ENCODE peak calls at places on chromosomes 2 and 18, in five cellular contexts. One of them, this sample, is unnamed.

GRCh38 chr2:48607307-48608014 is 10.2 kb upstream of the GTF2A1L start:
- DNase-seq in spleen: no peak
- DNase-seq in head of caudate nucleus: peak
- DNase-seq in dermis blood vessel endothelial cell: no peak
- DNase-seq in stimulated activated CD8-positive, alpha-beta memory T cell treated with anti-CD3 and anti-CD28 coated beads, Interleukin-2, amount 100 ng/mL, for 1 hour: no peak
- DNase-seq in this sample: no peak

GRCh38 chr2:118738106-118738505 is 109.3 kb downstream of the EN1 start:
- DNase-seq in stimulated activated CD8-positive, alpha-beta memory T cell treated with anti-CD3 and anti-CD28 coated beads, Interleukin-2, amount 100 ng/mL, for 1 hour: no peak
- DNase-seq in spleen: no peak
- DNase-seq in head of caudate nucleus: no peak
- DNase-seq in dermis blood vessel endothelial cell: no peak
- DNase-seq in this sample: no peak

GRCh38 chr2:73746015-73746876 is 9.1 kb upstream of the TPRKB start:
- DNase-seq in spleen: peak
- DNase-seq in head of caudate nucleus: no peak
- DNase-seq in stimulated activated CD8-positive, alpha-beta memory T cell treated with anti-CD3 and anti-CD28 coated beads, Interleukin-2, amount 100 ng/mL, for 1 hour: no peak
- DNase-seq in dermis blood vessel endothelial cell: peak
- DNase-seq in this sample: peak

GRCh38 chr18:22613788-22614187 is 196.1 kb upstream of the CTAGE1 start:
- DNase-seq in head of caudate nucleus: no peak
- DNase-seq in stimulated activated CD8-positive, alpha-beta memory T cell treated with anti-CD3 and anti-CD28 coated beads, Interleukin-2, amount 100 ng/mL, for 1 hour: no peak
- DNase-seq in dermis blood vessel endothelial cell: no peak
- DNase-seq in spleen: no peak
- DNase-seq in this sample: no peak

GRCh38 chr18:80126797-80127196 is 17.7 kb downstream of the ADNP2 start:
- DNase-seq in spleen: no peak
- DNase-seq in dermis blood vessel endothelial cell: no peak
- DNase-seq in stimulated activated CD8-positive, alpha-beta memory T cell treated with anti-CD3 and anti-CD28 coated beads, Interleukin-2, amount 100 ng/mL, for 1 hour: no peak
- DNase-seq in head of caudate nucleus: no peak
- DNase-seq in this sample: no peak

GRCh38 chr2:238499731-238500570 is 73.2 kb downstream of the ASB1 start:
- DNase-seq in head of caudate nucleus: no peak
- DNase-seq in spleen: peak
- DNase-seq in dermis blood vessel endothelial cell: no peak
- DNase-seq in stimulated activated CD8-positive, alpha-beta memory T cell treated with anti-CD3 and anti-CD28 coated beads, Interleukin-2, amount 100 ng/mL, for 1 hour: no peak
- DNase-seq in this sample: no peak

GRCh38 chr2:202178342-202178958 is 59.9 kb downstream of the SUMO1 start:
- DNase-seq in stimulated activated CD8-positive, alpha-beta memory T cell treated with anti-CD3 and anti-CD28 coated beads, Interleukin-2, amount 100 ng/mL, for 1 hour: no peak
- DNase-seq in head of caudate nucleus: no peak
- DNase-seq in spleen: no peak
- DNase-seq in dermis blood vessel endothelial cell: peak
- DNase-seq in this sample: peak

GRCh38 chr2:31275976-31276375 is 42.0 kb downstream of the EHD3 start:
- DNase-seq in spleen: no peak
- DNase-seq in dermis blood vessel endothelial cell: no peak
- DNase-seq in stimulated activated CD8-positive, alpha-beta memory T cell treated with anti-CD3 and anti-CD28 coated beads, Interleukin-2, amount 100 ng/mL, for 1 hour: no peak
- DNase-seq in head of caudate nucleus: no peak
- DNase-seq in this sample: no peak

GRCh38 chr2:218040883-218041282 is 28.2 kb upstream of the RUFY4 start:
- DNase-seq in dermis blood vessel endothelial cell: no peak
- DNase-seq in head of caudate nucleus: no peak
- DNase-seq in stimulated activated CD8-positive, alpha-beta memory T cell treated with anti-CD3 and anti-CD28 coated beads, Interleukin-2, amount 100 ng/mL, for 1 hour: no peak
- DNase-seq in spleen: no peak
- DNase-seq in this sample: no peak

GRCh38 chr2:37011126-37011525 is 44.8 kb upstream of the STRN start:
- DNase-seq in dermis blood vessel endothelial cell: no peak
- DNase-seq in head of caudate nucleus: no peak
- DNase-seq in spleen: no peak
- DNase-seq in stimulated activated CD8-positive, alpha-beta memory T cell treated with anti-CD3 and anti-CD28 coated beads, Interleukin-2, amount 100 ng/mL, for 1 hour: no peak
- DNase-seq in this sample: no peak

GRCh38 chr2:43759195-43759594 is 14.6 kb upstream of the DYNC2LI1 start:
- DNase-seq in head of caudate nucleus: no peak
- DNase-seq in dermis blood vessel endothelial cell: peak
- DNase-seq in spleen: no peak
- DNase-seq in stimulated activated CD8-positive, alpha-beta memory T cell treated with anti-CD3 and anti-CD28 coated beads, Interleukin-2, amount 100 ng/mL, for 1 hour: no peak
- DNase-seq in this sample: no peak

GRCh38 chr2:207528980-207529329 is 807 bp upstream of the CREB1 start:
- DNase-seq in spleen: no peak
- DNase-seq in head of caudate nucleus: no peak
- DNase-seq in dermis blood vessel endothelial cell: peak
- DNase-seq in stimulated activated CD8-positive, alpha-beta memory T cell treated with anti-CD3 and anti-CD28 coated beads, Interleukin-2, amount 100 ng/mL, for 1 hour: peak
- DNase-seq in this sample: no peak

GRCh38 chr2:120762341-120763061 is 26.8 kb downstream of the GLI2 start:
- DNase-seq in spleen: peak
- DNase-seq in dermis blood vessel endothelial cell: no peak
- DNase-seq in head of caudate nucleus: no peak
- DNase-seq in stimulated activated CD8-positive, alpha-beta memory T cell treated with anti-CD3 and anti-CD28 coated beads, Interleukin-2, amount 100 ng/mL, for 1 hour: no peak
- DNase-seq in this sample: no peak

GRCh38 chr2:136874258-136874657 is 108.9 kb downstream of the THSD7B start:
- DNase-seq in stimulated activated CD8-positive, alpha-beta memory T cell treated with anti-CD3 and anti-CD28 coated beads, Interleukin-2, amount 100 ng/mL, for 1 hour: no peak
- DNase-seq in head of caudate nucleus: no peak
- DNase-seq in dermis blood vessel endothelial cell: no peak
- DNase-seq in spleen: no peak
- DNase-seq in this sample: no peak

GRCh38 chr2:15287447-15288184 is 273.5 kb downstream of the NBAS start:
- DNase-seq in spleen: no peak
- DNase-seq in stimulated activated CD8-positive, alpha-beta memory T cell treated with anti-CD3 and anti-CD28 coated beads, Interleukin-2, amount 100 ng/mL, for 1 hour: no peak
- DNase-seq in dermis blood vessel endothelial cell: no peak
- DNase-seq in head of caudate nucleus: no peak
- DNase-seq in this sample: no peak

GRCh38 chr2:160365691-160366367 is 127.8 kb downstream of the RBMS1 start:
- DNase-seq in dermis blood vessel endothelial cell: no peak
- DNase-seq in head of caudate nucleus: no peak
- DNase-seq in stimulated activated CD8-positive, alpha-beta memory T cell treated with anti-CD3 and anti-CD28 coated beads, Interleukin-2, amount 100 ng/mL, for 1 hour: no peak
- DNase-seq in spleen: no peak
- DNase-seq in this sample: no peak

GRCh38 chr2:239375278-239376061 is 25.4 kb downstream of the HDAC4 start:
- DNase-seq in dermis blood vessel endothelial cell: no peak
- DNase-seq in spleen: peak
- DNase-seq in head of caudate nucleus: no peak
- DNase-seq in stimulated activated CD8-positive, alpha-beta memory T cell treated with anti-CD3 and anti-CD28 coated beads, Interleukin-2, amount 100 ng/mL, for 1 hour: no peak
- DNase-seq in this sample: no peak

GRCh38 chr2:58054264-58054663 is 7.7 kb downstream of the VRK2 start:
- DNase-seq in head of caudate nucleus: no peak
- DNase-seq in dermis blood vessel endothelial cell: peak
- DNase-seq in stimulated activated CD8-positive, alpha-beta memory T cell treated with anti-CD3 and anti-CD28 coated beads, Interleukin-2, amount 100 ng/mL, for 1 hour: no peak
- DNase-seq in spleen: no peak
- DNase-seq in this sample: no peak

GRCh38 chr2:67544286-67544685 is 147.2 kb downstream of the ETAA1 start:
- DNase-seq in head of caudate nucleus: no peak
- DNase-seq in stimulated activated CD8-positive, alpha-beta memory T cell treated with anti-CD3 and anti-CD28 coated beads, Interleukin-2, amount 100 ng/mL, for 1 hour: no peak
- DNase-seq in dermis blood vessel endothelial cell: no peak
- DNase-seq in spleen: no peak
- DNase-seq in this sample: no peak

GRCh38 chr2:163621445-163622004 is 114.3 kb downstream of the FIGN start:
- DNase-seq in dermis blood vessel endothelial cell: no peak
- DNase-seq in stimulated activated CD8-positive, alpha-beta memory T cell treated with anti-CD3 and anti-CD28 coated beads, Interleukin-2, amount 100 ng/mL, for 1 hour: no peak
- DNase-seq in head of caudate nucleus: no peak
- DNase-seq in spleen: no peak
- DNase-seq in this sample: no peak

GRCh38 chr2:22991844-22992243 is 393.1 kb upstream of the KLHL29 start:
- DNase-seq in dermis blood vessel endothelial cell: no peak
- DNase-seq in head of caudate nucleus: no peak
- DNase-seq in stimulated activated CD8-positive, alpha-beta memory T cell treated with anti-CD3 and anti-CD28 coated beads, Interleukin-2, amount 100 ng/mL, for 1 hour: no peak
- DNase-seq in spleen: no peak
- DNase-seq in this sample: no peak

GRCh38 chr2:138274421-138275291 is 226.9 kb upstream of the SPOPL start:
- DNase-seq in head of caudate nucleus: no peak
- DNase-seq in dermis blood vessel endothelial cell: no peak
- DNase-seq in spleen: peak
- DNase-seq in stimulated activated CD8-positive, alpha-beta memory T cell treated with anti-CD3 and anti-CD28 coated beads, Interleukin-2, amount 100 ng/mL, for 1 hour: no peak
- DNase-seq in this sample: no peak

GRCh38 chr18:41967680-41968079 is 12.6 kb downstream of the PIK3C3 start:
- DNase-seq in head of caudate nucleus: no peak
- DNase-seq in stimulated activated CD8-positive, alpha-beta memory T cell treated with anti-CD3 and anti-CD28 coated beads, Interleukin-2, amount 100 ng/mL, for 1 hour: no peak
- DNase-seq in spleen: no peak
- DNase-seq in dermis blood vessel endothelial cell: no peak
- DNase-seq in this sample: no peak

GRCh38 chr2:219502618-219503017 is 3.9 kb downstream of the GMPPA start:
- DNase-seq in head of caudate nucleus: no peak
- DNase-seq in stimulated activated CD8-positive, alpha-beta memory T cell treated with anti-CD3 and anti-CD28 coated beads, Interleukin-2, amount 100 ng/mL, for 1 hour: no peak
- DNase-seq in spleen: no peak
- DNase-seq in dermis blood vessel endothelial cell: no peak
- DNase-seq in this sample: no peak

GRCh38 chr2:25618676-25619075 is 54.7 kb downstream of the DTNB start:
- DNase-seq in spleen: no peak
- DNase-seq in head of caudate nucleus: no peak
- DNase-seq in dermis blood vessel endothelial cell: peak
- DNase-seq in stimulated activated CD8-positive, alpha-beta memory T cell treated with anti-CD3 and anti-CD28 coated beads, Interleukin-2, amount 100 ng/mL, for 1 hour: no peak
- DNase-seq in this sample: no peak

GRCh38 chr2:15991231-15991630 is 50.9 kb downstream of the MYCN start:
- DNase-seq in stimulated activated CD8-positive, alpha-beta memory T cell treated with anti-CD3 and anti-CD28 coated beads, Interleukin-2, amount 100 ng/mL, for 1 hour: no peak
- DNase-seq in dermis blood vessel endothelial cell: no peak
- DNase-seq in head of caudate nucleus: no peak
- DNase-seq in spleen: no peak
- DNase-seq in this sample: no peak

GRCh38 chr2:102063360-102063947 is 71.7 kb downstream of the IL1R2 start:
- DNase-seq in spleen: no peak
- DNase-seq in dermis blood vessel endothelial cell: peak
- DNase-seq in stimulated activated CD8-positive, alpha-beta memory T cell treated with anti-CD3 and anti-CD28 coated beads, Interleukin-2, amount 100 ng/mL, for 1 hour: no peak
- DNase-seq in head of caudate nucleus: no peak
- DNase-seq in this sample: no peak